ENCODE peak calls at places on chromosome 19, in eight cellular contexts. F, V, J, E, O, P, W and N are unnamed samples.

GRCh38 chr19:11180346-11180745 is 17.0 kb downstream of the KANK2 start:
- DNase-seq in J (no peak), V (no peak), F (no peak), E (no peak), O (no peak), P (no peak), W (no peak), N (no peak)

GRCh38 chr19:16328824-16329482 is 4.3 kb downstream of the KLF2 start:
- DNase-seq in O (no peak), E (no peak), J (no peak), P (peak), F (peak), V (no peak), W (no peak), N (no peak)

GRCh38 chr19:38304866-38305429 is 897 bp downstream of the C19orf33 start:
- DNase-seq in V (no peak), E (no peak), J (no peak), W (peak), F (no peak), O (no peak), P (peak), N (peak)

GRCh38 chr19:30664358-30665058 is 292.3 kb downstream of the ZNF536 start:
- DNase-seq in F (peak), W (peak), V (peak), P (peak), O (no peak), E (no peak), J (no peak), N (peak)

GRCh38 chr19:4730740-4731171 is 7.1 kb upstream of the DPP9 start:
- DNase-seq in V (no peak), W (no peak), P (no peak), E (no peak), J (peak), F (no peak), O (no peak), N (no peak)

GRCh38 chr19:10290876-10291553 is 1.3 kb downstream of the ICAM5 start:
- DNase-seq in E (no peak), P (peak), O (no peak), W (peak), V (no peak), F (no peak), J (no peak), N (peak)

GRCh38 chr19:55390461-55390880 is 4.7 kb downstream of the RPL28 start:
- DNase-seq in W (no peak), P (no peak), E (no peak), J (no peak), O (no peak), F (no peak), V (no peak), N (no peak)

GRCh38 chr19:16566161-16566560 is 6.1 kb downstream of the SLC35E1 start:
- DNase-seq in O (no peak), P (no peak), F (no peak), E (no peak), J (no peak), V (no peak), W (no peak), N (no peak)

GRCh38 chr19:12937243-12938053 is 961 bp upstream of the CALR start:
- DNase-seq in O (no peak), W (no peak), V (no peak), P (peak), J (no peak), E (no peak), F (no peak), N (no peak)

GRCh38 chr19:6654347-6655310 is 15.3 kb downstream of the TNFSF14 start:
- DNase-seq in J (no peak), V (no peak), E (no peak), F (no peak), O (no peak), W (no peak), P (no peak), N (no peak)

GRCh38 chr19:52200044-52200443 is 10.2 kb downstream of the PPP2R1A start:
- DNase-seq in V (no peak), W (no peak), P (no peak), E (peak), O (no peak), F (peak), J (no peak), N (no peak)

GRCh38 chr19:29086182-29086581 is 126.8 kb downstream of the UQCRFS1 start:
- DNase-seq in V (no peak), P (peak), W (peak), F (no peak), O (no peak), E (no peak), J (no peak), N (peak)

GRCh38 chr19:38402967-38403674 is at the start of gene FAM98C:
- DNase-seq in W (peak), O (peak), V (peak), F (peak), J (peak), P (peak), E (peak), N (peak)

GRCh38 chr19:7830272-7830771 is 304 bp downstream of the EVI5L start:
- DNase-seq in O (no peak), W (no peak), F (peak), V (no peak), E (no peak), P (no peak), J (no peak), N (peak)

GRCh38 chr19:43435775-43436174 is 21.1 kb downstream of the TEX101 start:
- DNase-seq in F (no peak), E (no peak), V (no peak), O (no peak), P (no peak), J (no peak), W (no peak), N (no peak)

GRCh38 chr19:17192751-17193150 is 22.4 kb upstream of the USE1 start:
- DNase-seq in F (no peak), J (no peak), W (no peak), V (no peak), P (no peak), E (no peak), O (no peak), N (no peak)

GRCh38 chr19:47511681-47512080 is 3.2 kb downstream of the NAPA start:
- DNase-seq in J (no peak), F (no peak), V (no peak), W (no peak), P (no peak), O (no peak), E (peak), N (no peak)